ENCODE peak calls at places on chromosomes 7 and 10, in seven cellular contexts. V is astrocyte, I is testis, R is GM23248, Q is OCI-LY7, F is heart right ventricle, N is tibial artery. Z is an unnamed sample. For H3K36me3 and H3K4me1, the result is how much of the 10 kb centered on the place peaks cover.

GRCh38 chr10:4892681-4893080 is 66.7 kb downstream of the AKR1E2 start:
- DNase-seq in V (no peak), I (no peak), R (no peak), Q (no peak), F (no peak), N (no peak), Z (no peak)

GRCh38 chr10:46516660-46517416 is 39.6 kb downstream of the GPRIN2 start:
- DNase-seq in V (peak), I (peak), R (peak), Q (no peak), F (no peak), N (no peak), Z (peak)

GRCh38 chr7:112232212-112232978 is 25.9 kb downstream of the ZNF277 start:
- DNase-seq in V (no peak), I (no peak), R (no peak), Q (no peak), F (no peak), N (no peak), Z (no peak)

GRCh38 chr7:105989686-105990085 is 26.6 kb downstream of the CDHR3 start:
- DNase-seq in V (no peak), I (no peak), R (no peak), Q (no peak), F (no peak), N (no peak), Z (no peak)

GRCh38 chr7:127380479-127380878 is 12.0 kb downstream of the ZNF800 start:
- DNase-seq in V (no peak), I (no peak), R (no peak), Q (peak), F (no peak), N (no peak), Z (no peak)

GRCh38 chr7:12360948-12361347 is 42.7 kb downstream of the VWDE start:
- DNase-seq in V (no peak), I (no peak), R (no peak), Q (no peak), F (no peak), N (no peak), Z (no peak)

GRCh38 chr10:118965636-118966035 is 63.9 kb upstream of the NANOS1 start:
- DNase-seq in V (no peak), I (no peak), R (no peak), Q (no peak), F (no peak), N (no peak), Z (no peak)

GRCh38 chr10:78741541-78741940 is 327.2 kb upstream of the ZMIZ1 start:
- DNase-seq in V (peak), I (no peak), R (no peak), Q (no peak), F (no peak), N (no peak), Z (no peak)

GRCh38 chr7:106059556-106059955 is 52.6 kb downstream of the SYPL1 start:
- DNase-seq in V (no peak), I (no peak), R (peak), Q (no peak), F (no peak), N (no peak), Z (peak)

GRCh38 chr10:77773631-77774426 is 136.2 kb upstream of the KCNMA1 start:
- DNase-seq in V (no peak), I (no peak), R (peak), Q (no peak), F (no peak), N (no peak), Z (no peak)

GRCh38 chr10:112832959-112833358 is 117.1 kb upstream of the TCF7L2 start:
- DNase-seq in V (no peak), I (no peak), R (no peak), Q (no peak), F (no peak), N (no peak), Z (no peak)

GRCh38 chr10:121708921-121709625 is 110.8 kb upstream of the FGFR2 start:
- DNase-seq in V (no peak), I (no peak), R (no peak), Q (no peak), F (no peak), N (no peak), Z (peak)

GRCh38 chr10:97481071-97481470 is 17.2 kb downstream of the MMS19 start:
- DNase-seq in V (no peak), I (no peak), R (no peak), Q (no peak), F (no peak), N (no peak), Z (no peak)

GRCh38 chr10:97474918-97475317 is 23.3 kb downstream of the MMS19 start:
- DNase-seq in V (no peak), I (no peak), R (no peak), Q (no peak), F (no peak), N (no peak), Z (no peak)

GRCh38 chr10:97479939-97480338 is 18.3 kb downstream of the MMS19 start:
- DNase-seq in V (no peak), I (no peak), R (no peak), Q (no peak), F (no peak), N (no peak), Z (no peak)

DNA sequence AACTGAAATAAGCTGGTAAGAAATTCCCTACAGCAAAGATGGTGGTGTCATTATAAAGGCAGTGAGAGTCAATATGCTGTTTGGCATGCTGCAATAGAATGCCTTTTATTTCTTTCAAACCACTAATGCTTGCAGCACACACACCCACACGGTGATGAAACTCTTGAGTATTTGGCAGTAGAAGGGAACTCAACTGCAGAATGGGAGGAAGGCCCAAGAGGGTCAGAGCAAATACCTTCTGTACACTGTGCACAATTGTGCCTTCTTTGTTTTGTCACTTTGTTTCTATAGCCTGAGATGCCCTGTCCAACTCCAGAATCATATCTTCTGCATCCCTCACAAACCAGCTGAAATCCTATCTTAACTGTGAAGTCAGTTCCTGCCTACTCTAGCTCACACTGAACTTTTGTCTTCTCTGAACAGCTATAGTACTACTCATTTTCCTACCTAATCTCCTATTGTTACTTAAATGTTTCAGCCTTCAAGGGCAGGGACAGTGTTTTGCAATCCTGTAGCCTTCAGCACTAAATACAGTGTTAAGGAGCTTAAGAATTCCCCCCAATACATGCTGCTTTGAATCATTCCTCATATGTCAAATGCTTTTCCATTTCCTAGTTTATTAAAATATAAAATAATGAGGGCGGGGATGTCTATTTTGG is 22.2 kb downstream of the MMS19 start:
- DNase-seq in V (peak), I (peak), R (peak), Q (no peak), F (no peak), N (no peak), Z (peak)
- H3K36me3 ChIP-seq in V (half or more), I (under half), R (half or more), Q (half or more), F (under half), N (half or more), Z (half or more)

GRCh38 chr7:90270431-90271178 is 25.6 kb downstream of the CFAP69 start:
- DNase-seq in V (no peak), I (no peak), R (no peak), Q (no peak), F (no peak), N (no peak), Z (no peak)
- H3K4me1 ChIP-seq in V (under half), I (under half), R (under half), Q (under half), F (under half), N (under half), Z (under half)

GRCh38 chr10:72742797-72743196 is 50.9 kb downstream of the MCU start:
- DNase-seq in V (no peak), I (no peak), R (no peak), Q (no peak), F (no peak), N (no peak), Z (no peak)

GRCh38 chr10:72746606-72747357 is 54.8 kb downstream of the MCU start:
- DNase-seq in V (no peak), I (no peak), R (peak), Q (no peak), F (no peak), N (no peak), Z (no peak)

GRCh38 chr10:72744566-72744965 is 52.6 kb downstream of the MCU start:
- DNase-seq in V (no peak), I (no peak), R (no peak), Q (no peak), F (no peak), N (no peak), Z (no peak)

GRCh38 chr10:72742077-72742476 is 50.1 kb downstream of the MCU start:
- DNase-seq in V (no peak), I (no peak), R (no peak), Q (no peak), F (no peak), N (no peak), Z (no peak)

DNA sequence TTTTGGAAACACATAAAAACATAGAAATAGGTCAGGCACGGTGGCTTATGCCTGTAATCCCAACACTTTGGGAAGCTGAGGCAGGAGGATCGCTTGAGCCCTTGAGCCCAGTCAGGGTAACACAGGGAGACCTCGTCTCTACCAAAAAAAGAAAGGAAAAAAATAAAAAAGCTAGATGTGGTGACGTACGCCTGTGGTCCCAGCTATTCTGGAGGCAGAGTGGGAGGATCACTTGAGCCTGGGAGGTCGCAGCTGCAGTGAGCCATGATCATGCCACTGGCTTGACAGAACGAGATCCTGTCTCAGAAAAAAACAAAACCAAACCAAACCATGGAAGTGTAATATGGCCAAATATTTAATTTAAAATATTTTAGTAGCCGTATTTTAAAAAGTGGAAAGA is 55.6 kb downstream of the MCU start:
- DNase-seq in V (no peak), I (no peak), R (no peak), Q (no peak), F (no peak), N (no peak), Z (no peak)
- H3K36me3 ChIP-seq in V (under half), I (under half), R (under half), Q (under half), F (under half), N (under half), Z (under half)

GRCh38 chr7:15524077-15524476 is 37.7 kb downstream of the AGMO start:
- DNase-seq in V (no peak), I (no peak), R (no peak), Q (no peak), F (no peak), N (no peak), Z (no peak)
- H3K4me1 ChIP-seq in V (under half), I (under half), R (under half), Q (under half), F (under half), N (under half), Z (under half)

DNA sequence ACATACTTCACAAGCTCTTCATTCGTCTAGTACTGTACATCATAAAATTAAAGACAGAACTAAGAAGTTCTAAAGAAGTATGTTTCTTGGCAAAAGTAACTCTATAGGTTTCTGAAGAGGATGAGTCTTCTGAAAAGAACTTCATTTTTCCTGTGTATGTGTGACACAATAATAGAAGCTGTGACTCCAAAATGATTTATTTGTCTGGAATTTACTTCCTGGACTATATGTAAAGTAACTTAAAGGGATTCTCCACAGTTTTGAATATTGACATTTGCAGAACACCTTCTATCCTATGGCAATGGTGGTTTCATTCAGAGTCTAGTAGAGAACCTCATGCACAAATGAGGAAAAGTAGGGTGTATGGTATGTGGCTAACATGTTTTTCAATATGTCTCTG is 19.8 kb upstream of the CLDN12 start:
- DNase-seq in V (peak), I (no peak), R (peak), Q (no peak), F (no peak), N (no peak), Z (peak)
- H3K36me3 ChIP-seq in V (under half), I (under half), R (under half), Q (half or more), F (under half), N (half or more), Z (under half)

DNA sequence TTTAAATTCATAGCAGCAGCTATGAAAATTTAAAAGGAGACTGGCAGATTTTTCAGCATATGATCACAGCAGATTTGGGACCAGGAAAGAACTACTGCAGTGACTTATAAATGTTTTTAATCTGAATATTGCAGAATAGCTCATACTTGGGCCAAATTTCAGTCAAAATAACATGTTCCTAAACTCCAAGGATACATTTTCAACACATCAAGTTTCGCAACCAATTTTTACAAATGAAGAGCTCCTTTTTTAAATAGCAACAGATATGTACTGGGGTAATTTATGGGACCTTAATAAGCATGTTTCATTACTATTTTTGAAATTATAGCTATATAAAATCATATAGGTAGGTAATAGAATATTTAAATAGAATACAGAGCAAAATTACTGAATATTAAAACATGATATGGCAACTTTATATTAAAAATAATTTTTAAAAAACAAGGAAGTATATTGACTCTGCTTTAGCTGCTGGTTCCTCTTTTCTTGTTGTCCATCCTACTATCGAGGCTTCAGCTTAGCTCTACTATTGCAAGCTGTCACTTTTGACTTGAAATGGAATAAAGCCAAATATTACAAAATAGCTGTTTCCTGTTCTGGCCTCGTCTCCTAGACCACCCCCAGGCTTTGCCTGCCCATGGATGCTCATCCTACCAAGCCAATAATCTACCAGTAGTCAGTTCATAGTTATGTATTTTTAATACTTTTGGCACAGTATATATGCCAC is 123.1 kb downstream of the NRBF2 start:
- DNase-seq in V (no peak), I (no peak), R (peak), Q (peak), F (no peak), N (no peak), Z (peak)
- H3K4me1 ChIP-seq in V (under half), I (under half), R (under half), Q (half or more), F (half or more), N (half or more), Z (under half)

GRCh38 chr7:80247144-80247543 is 112.5 kb downstream of the GNAI1 start:
- DNase-seq in V (no peak), I (no peak), R (peak), Q (no peak), F (no peak), N (no peak), Z (no peak)

GRCh38 chr7:80243425-80243824 is 108.8 kb downstream of the GNAI1 start:
- DNase-seq in V (no peak), I (no peak), R (no peak), Q (no peak), F (no peak), N (no peak), Z (peak)

GRCh38 chr7:80249184-80249583 is 114.6 kb downstream of the GNAI1 start:
- DNase-seq in V (no peak), I (no peak), R (no peak), Q (no peak), F (no peak), N (no peak), Z (no peak)

GRCh38 chr7:80240265-80241025 is 105.8 kb downstream of the GNAI1 start:
- DNase-seq in V (peak), I (no peak), R (no peak), Q (no peak), F (no peak), N (no peak), Z (no peak)

GRCh38 chr7:80244206-80244956 is 109.8 kb downstream of the GNAI1 start:
- DNase-seq in V (no peak), I (no peak), R (peak), Q (no peak), F (no peak), N (no peak), Z (no peak)
- H3K36me3 ChIP-seq in V (under half), I (under half), R (under half), Q (under half), F (under half), N (under half), Z (under half)

Z was measured in cardiac muscle cell.